ENCODE peak calls at places on chromosomes 2 and 18, in seven cellular contexts. One of them, this sample, is unnamed.

GRCh38 chr2:182366625-182367024 is 60.2 kb downstream of the PDE1A start:
- DNase-seq in thyroid gland: no peak
- DNase-seq in GM12891: no peak
- DNase-seq in lower leg skin: peak
- DNase-seq in NB4: no peak
- DNase-seq in A549: no peak
- DNase-seq in body of pancreas: no peak
- DNase-seq in this sample: no peak

GRCh38 chr2:126658910-126659613 is 3.1 kb downstream of the GYPC start:
- DNase-seq in A549: no peak
- DNase-seq in lower leg skin: peak
- DNase-seq in NB4: peak
- DNase-seq in GM12891: no peak
- DNase-seq in body of pancreas: peak
- DNase-seq in thyroid gland: peak
- DNase-seq in this sample: no peak

GRCh38 chr2:107393516-107393915 is 433.2 kb upstream of the RGPD4 start:
- DNase-seq in GM12891: no peak
- DNase-seq in body of pancreas: no peak
- DNase-seq in thyroid gland: no peak
- DNase-seq in A549: no peak
- DNase-seq in lower leg skin: no peak
- DNase-seq in NB4: no peak
- DNase-seq in this sample: no peak

GRCh38 chr2:230877737-230878598 is 13.2 kb downstream of the ITM2C start:
- DNase-seq in thyroid gland: no peak
- DNase-seq in NB4: peak
- DNase-seq in lower leg skin: no peak
- DNase-seq in body of pancreas: no peak
- DNase-seq in A549: no peak
- DNase-seq in GM12891: no peak
- DNase-seq in this sample: no peak

GRCh38 chr2:23385748-23386421 is 906 bp downstream of the KLHL29 start:
- DNase-seq in thyroid gland: no peak
- DNase-seq in body of pancreas: no peak
- DNase-seq in NB4: no peak
- DNase-seq in A549: peak
- DNase-seq in lower leg skin: no peak
- DNase-seq in GM12891: peak
- DNase-seq in this sample: no peak

GRCh38 chr2:203535078-203535783 is at the start of gene RAPH1:
- DNase-seq in NB4: peak
- DNase-seq in body of pancreas: peak
- DNase-seq in A549: peak
- DNase-seq in GM12891: peak
- DNase-seq in thyroid gland: peak
- DNase-seq in lower leg skin: peak
- DNase-seq in this sample: peak

GRCh38 chr2:191660575-191660974 is 17.4 kb upstream of the NABP1 start:
- DNase-seq in lower leg skin: no peak
- DNase-seq in A549: no peak
- DNase-seq in GM12891: no peak
- DNase-seq in body of pancreas: no peak
- DNase-seq in NB4: no peak
- DNase-seq in thyroid gland: no peak
- DNase-seq in this sample: no peak

GRCh38 chr2:16640867-16641266 is 24.8 kb downstream of the CYRIA start:
- DNase-seq in NB4: no peak
- DNase-seq in A549: no peak
- DNase-seq in body of pancreas: no peak
- DNase-seq in GM12891: no peak
- DNase-seq in lower leg skin: no peak
- DNase-seq in thyroid gland: no peak
- DNase-seq in this sample: no peak

GRCh38 chr2:42964444-42965081 is 172.2 kb upstream of the HAAO start:
- DNase-seq in body of pancreas: peak
- DNase-seq in lower leg skin: peak
- DNase-seq in thyroid gland: peak
- DNase-seq in GM12891: no peak
- DNase-seq in A549: no peak
- DNase-seq in NB4: peak
- DNase-seq in this sample: no peak

GRCh38 chr18:62957885-62958472 is 242.6 kb downstream of the PHLPP1 start:
- DNase-seq in GM12891: no peak
- DNase-seq in thyroid gland: peak
- DNase-seq in A549: no peak
- DNase-seq in body of pancreas: peak
- DNase-seq in lower leg skin: no peak
- DNase-seq in NB4: peak
- DNase-seq in this sample: no peak

GRCh38 chr2:27888790-27889189 is 1.4 kb downstream of the RBKS start:
- DNase-seq in GM12891: no peak
- DNase-seq in lower leg skin: no peak
- DNase-seq in body of pancreas: no peak
- DNase-seq in NB4: no peak
- DNase-seq in A549: no peak
- DNase-seq in thyroid gland: no peak
- DNase-seq in this sample: no peak

GRCh38 chr2:235447210-235447609 is 46.6 kb upstream of the AGAP1 start:
- DNase-seq in GM12891: no peak
- DNase-seq in A549: no peak
- DNase-seq in NB4: no peak
- DNase-seq in body of pancreas: no peak
- DNase-seq in lower leg skin: no peak
- DNase-seq in thyroid gland: no peak
- DNase-seq in this sample: no peak

GRCh38 chr2:11141319-11141718 is 13.9 kb upstream of the SLC66A3 start:
- DNase-seq in GM12891: no peak
- DNase-seq in thyroid gland: no peak
- DNase-seq in lower leg skin: no peak
- DNase-seq in NB4: no peak
- DNase-seq in A549: no peak
- DNase-seq in body of pancreas: no peak
- DNase-seq in this sample: no peak

GRCh38 chr2:211845346-211846030 is 693.1 kb downstream of the ERBB4 start:
- DNase-seq in A549: no peak
- DNase-seq in body of pancreas: no peak
- DNase-seq in lower leg skin: no peak
- DNase-seq in thyroid gland: no peak
- DNase-seq in GM12891: no peak
- DNase-seq in NB4: no peak
- DNase-seq in this sample: no peak

GRCh38 chr2:32009479-32010256 is 1.1 kb downstream of the MEMO1 start:
- DNase-seq in thyroid gland: peak
- DNase-seq in GM12891: no peak
- DNase-seq in NB4: peak
- DNase-seq in body of pancreas: peak
- DNase-seq in lower leg skin: no peak
- DNase-seq in A549: no peak
- DNase-seq in this sample: peak

GRCh38 chr2:158968396-158969161 is at the start of gene TANC1:
- DNase-seq in GM12891: peak
- DNase-seq in thyroid gland: peak
- DNase-seq in A549: peak
- DNase-seq in lower leg skin: peak
- DNase-seq in NB4: peak
- DNase-seq in body of pancreas: peak
- DNase-seq in this sample: peak

GRCh38 chr18:53603281-53603680 is 621.2 kb downstream of the MBD2 start:
- DNase-seq in NB4: no peak
- DNase-seq in lower leg skin: no peak
- DNase-seq in thyroid gland: no peak
- DNase-seq in body of pancreas: no peak
- DNase-seq in A549: no peak
- DNase-seq in GM12891: no peak
- DNase-seq in this sample: no peak

GRCh38 chr2:64482765-64483504 is 29.0 kb downstream of the LGALSL start:
- DNase-seq in A549: no peak
- DNase-seq in NB4: no peak
- DNase-seq in lower leg skin: no peak
- DNase-seq in body of pancreas: peak
- DNase-seq in GM12891: no peak
- DNase-seq in thyroid gland: no peak
- DNase-seq in this sample: peak

DNA sequence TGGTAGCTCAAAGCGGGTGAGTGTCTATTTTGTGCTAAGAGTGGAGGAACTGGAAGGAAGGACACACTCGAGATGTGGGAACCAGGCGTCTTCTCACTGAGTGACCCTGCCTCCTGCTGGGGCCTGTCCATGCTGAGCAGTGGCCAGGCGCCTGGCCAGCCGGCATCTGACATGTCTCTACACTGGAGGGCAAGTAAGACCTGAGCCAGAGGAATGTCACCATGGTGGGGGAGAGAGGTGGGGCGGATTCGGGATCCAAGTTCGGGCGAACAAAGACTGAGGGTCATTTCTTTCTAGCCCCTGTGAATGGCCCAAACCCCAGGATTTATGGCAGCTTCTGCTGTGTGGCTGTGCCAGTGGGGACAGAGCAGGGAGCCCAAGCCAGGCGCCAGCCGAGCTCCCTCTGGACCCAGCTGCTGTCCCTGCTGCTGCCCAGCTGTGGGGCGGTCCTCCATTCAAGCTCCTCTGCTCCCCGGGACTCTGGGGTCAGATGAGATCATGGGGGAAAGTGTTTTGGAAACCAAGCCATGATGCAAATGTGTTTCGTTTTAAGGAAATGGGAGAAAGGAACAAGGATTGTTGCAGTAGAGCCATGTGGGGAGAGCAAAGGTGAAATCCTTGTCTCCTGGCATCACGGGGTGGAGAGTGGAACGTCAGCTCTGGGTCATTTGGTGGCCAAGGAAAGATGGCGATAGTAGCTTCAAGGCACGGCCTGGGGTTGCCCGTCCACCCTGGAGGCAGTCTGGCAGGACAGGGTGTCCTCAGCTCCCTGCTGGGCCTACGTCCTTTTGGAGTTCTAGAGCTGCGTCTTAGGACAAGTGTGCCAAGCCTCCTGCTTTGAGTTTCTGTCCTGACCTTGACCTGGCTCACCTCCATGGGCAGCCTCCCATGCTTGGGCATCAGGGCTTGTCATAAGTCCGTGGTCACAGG is 8.1 kb downstream of the ACKR3 start:
- DNase-seq in body of pancreas: peak
- DNase-seq in NB4: no peak
- DNase-seq in GM12891: no peak
- DNase-seq in A549: no peak
- DNase-seq in lower leg skin: no peak
- DNase-seq in thyroid gland: peak
- DNase-seq in this sample: no peak
- TF ChIP-seq POLR2A in body of pancreas: peak
- TF ChIP-seq POLR2A in NB4: no peak
- TF ChIP-seq POLR2A in GM12891: no peak
- TF ChIP-seq POLR2A in A549: no peak
- TF ChIP-seq POLR2A in lower leg skin: no peak
- TF ChIP-seq POLR2A in thyroid gland: no peak
- TF ChIP-seq POLR2A in this sample: no peak

DNA sequence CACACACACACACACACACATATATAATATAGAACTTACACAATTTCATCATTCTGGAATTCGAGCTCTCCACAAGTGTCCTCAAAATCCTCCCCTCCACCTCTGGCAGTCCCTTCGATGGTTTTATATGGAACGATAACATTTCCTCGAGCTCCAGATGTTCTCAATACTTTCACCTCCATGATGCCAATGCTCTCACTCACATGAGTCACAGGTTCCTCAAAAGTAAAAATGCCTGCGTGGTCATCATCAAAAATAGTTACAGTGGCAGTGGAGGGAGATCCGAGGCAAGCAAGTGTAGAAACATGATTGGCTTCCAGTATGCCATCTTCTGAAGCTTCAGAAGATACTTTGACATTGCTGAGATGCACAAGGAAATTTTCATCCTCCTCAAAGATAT is 23.5 kb downstream of the SLC8A1 start:
- DNase-seq in A549: no peak
- DNase-seq in GM12891: no peak
- DNase-seq in body of pancreas: no peak
- DNase-seq in NB4: no peak
- DNase-seq in thyroid gland: no peak
- DNase-seq in lower leg skin: no peak
- DNase-seq in this sample: no peak
- TF ChIP-seq POLR2A in A549: no peak
- TF ChIP-seq POLR2A in GM12891: no peak
- TF ChIP-seq POLR2A in body of pancreas: no peak
- TF ChIP-seq POLR2A in NB4: no peak
- TF ChIP-seq POLR2A in thyroid gland: no peak
- TF ChIP-seq POLR2A in lower leg skin: no peak
- TF ChIP-seq POLR2A in this sample: no peak

GRCh38 chr2:66434679-66435548 is at the start of gene MEIS1:
- DNase-seq in thyroid gland: peak
- DNase-seq in NB4: peak
- DNase-seq in lower leg skin: peak
- DNase-seq in body of pancreas: peak
- DNase-seq in A549: peak
- DNase-seq in GM12891: no peak
- DNase-seq in this sample: peak
- TF ChIP-seq POLR2A in thyroid gland: peak
- TF ChIP-seq POLR2A in NB4: no peak
- TF ChIP-seq POLR2A in lower leg skin: no peak
- TF ChIP-seq POLR2A in body of pancreas: peak
- TF ChIP-seq POLR2A in A549: peak
- TF ChIP-seq POLR2A in GM12891: no peak
- TF ChIP-seq POLR2A in this sample: peak

DNA sequence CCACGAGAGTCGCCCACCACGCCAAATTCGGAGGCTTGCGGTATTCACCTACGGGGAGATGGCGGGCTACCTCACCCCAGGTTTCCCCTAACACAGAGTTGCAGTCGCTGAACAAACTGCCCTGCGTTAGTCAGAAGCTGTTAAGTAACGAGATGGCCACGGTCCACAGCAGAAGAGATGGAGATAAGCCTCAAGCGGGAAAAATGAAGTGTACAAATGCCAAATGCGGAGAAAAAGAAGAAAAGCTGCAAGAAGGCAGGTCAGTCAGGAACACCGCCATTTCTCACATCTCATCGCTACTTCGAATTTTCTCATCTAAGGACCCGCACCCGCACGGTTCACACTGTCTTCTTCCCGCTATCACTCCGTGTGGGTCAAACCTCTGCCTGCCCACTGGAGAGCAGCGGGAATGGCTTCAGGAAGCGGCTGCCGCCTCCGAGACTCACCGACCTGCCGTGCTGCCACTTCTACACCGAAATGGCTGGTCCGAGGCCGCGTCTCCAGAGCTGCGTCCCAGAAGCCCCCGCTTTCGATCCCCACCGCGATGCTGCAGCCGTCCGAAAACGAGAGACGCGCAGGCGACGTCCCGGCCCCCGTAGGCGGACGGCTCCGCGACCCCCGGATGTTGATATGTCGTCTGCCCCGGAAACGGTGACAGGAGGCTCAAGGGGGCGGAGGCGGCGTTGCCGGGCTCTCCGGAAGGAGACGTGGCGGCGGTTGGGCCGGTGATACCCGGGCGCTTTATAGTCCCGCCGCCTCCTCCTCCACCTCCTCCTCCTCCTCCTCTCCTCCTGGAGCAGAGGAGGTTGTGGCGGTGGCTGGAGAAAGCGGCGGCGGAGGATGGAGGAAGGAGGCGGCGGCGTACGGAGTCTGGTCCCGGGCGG is at the start of the genes ASB3 and ERLEC1:
- DNase-seq in A549: peak
- DNase-seq in body of pancreas: peak
- DNase-seq in NB4: peak
- DNase-seq in thyroid gland: peak
- DNase-seq in GM12891: peak
- DNase-seq in lower leg skin: peak
- DNase-seq in this sample: peak
- TF ChIP-seq POLR2A in A549: peak
- TF ChIP-seq POLR2A in body of pancreas: peak
- TF ChIP-seq POLR2A in NB4: peak
- TF ChIP-seq POLR2A in thyroid gland: no peak
- TF ChIP-seq POLR2A in GM12891: peak
- TF ChIP-seq POLR2A in lower leg skin: no peak
- TF ChIP-seq POLR2A in this sample: peak